ENCODE peak calls at places on chromosomes 12 and 14, in nine cellular contexts. One of them, this sample, is unnamed.

GRCh38 chr12:41621288-41621687 is 433.2 kb downstream of the PDZRN4 start:
- DNase-seq in IMR-90: no peak
- DNase-seq in lower lobe of right lung: no peak
- DNase-seq in fibroblast of mammary gland: no peak
- DNase-seq in CD8-positive, alpha-beta memory T cell: no peak
- DNase-seq in PC-9: no peak
- DNase-seq in effector memory CD4-positive, alpha-beta T cell: no peak
- DNase-seq in AG10803: no peak
- DNase-seq in astrocyte of the spinal cord: no peak
- DNase-seq in this sample: no peak

GRCh38 chr14:76113691-76114090 is 38.0 kb upstream of the GPATCH2L start:
- DNase-seq in IMR-90: no peak
- DNase-seq in lower lobe of right lung: no peak
- DNase-seq in fibroblast of mammary gland: no peak
- DNase-seq in CD8-positive, alpha-beta memory T cell: no peak
- DNase-seq in PC-9: no peak
- DNase-seq in effector memory CD4-positive, alpha-beta T cell: no peak
- DNase-seq in AG10803: no peak
- DNase-seq in astrocyte of the spinal cord: no peak
- DNase-seq in this sample: no peak

GRCh38 chr14:98136019-98136418 is 1136.0 kb downstream of the BCL11B start:
- DNase-seq in IMR-90: no peak
- DNase-seq in lower lobe of right lung: no peak
- DNase-seq in fibroblast of mammary gland: no peak
- DNase-seq in CD8-positive, alpha-beta memory T cell: no peak
- DNase-seq in PC-9: no peak
- DNase-seq in effector memory CD4-positive, alpha-beta T cell: no peak
- DNase-seq in AG10803: no peak
- DNase-seq in astrocyte of the spinal cord: no peak
- DNase-seq in this sample: no peak

GRCh38 chr12:48788852-48789775 is at the start of gene ADCY6:
- DNase-seq in IMR-90: peak
- DNase-seq in lower lobe of right lung: peak
- DNase-seq in fibroblast of mammary gland: peak
- DNase-seq in CD8-positive, alpha-beta memory T cell: no peak
- DNase-seq in PC-9: peak
- DNase-seq in effector memory CD4-positive, alpha-beta T cell: no peak
- DNase-seq in AG10803: peak
- DNase-seq in astrocyte of the spinal cord: peak
- DNase-seq in this sample: peak

GRCh38 chr12:28583771-28584261 is 393.6 kb downstream of the CCDC91 start:
- DNase-seq in IMR-90: peak
- DNase-seq in lower lobe of right lung: no peak
- DNase-seq in fibroblast of mammary gland: peak
- DNase-seq in CD8-positive, alpha-beta memory T cell: no peak
- DNase-seq in PC-9: peak
- DNase-seq in effector memory CD4-positive, alpha-beta T cell: no peak
- DNase-seq in AG10803: peak
- DNase-seq in astrocyte of the spinal cord: peak
- DNase-seq in this sample: no peak

GRCh38 chr14:68924392-68925158 is 54.5 kb downstream of the ACTN1 start:
- DNase-seq in IMR-90: no peak
- DNase-seq in lower lobe of right lung: peak
- DNase-seq in fibroblast of mammary gland: no peak
- DNase-seq in CD8-positive, alpha-beta memory T cell: no peak
- DNase-seq in PC-9: peak
- DNase-seq in effector memory CD4-positive, alpha-beta T cell: no peak
- DNase-seq in AG10803: no peak
- DNase-seq in astrocyte of the spinal cord: no peak
- DNase-seq in this sample: no peak

GRCh38 chr12:93664573-93665138 is 12.5 kb upstream of the CRADD start:
- DNase-seq in IMR-90: peak
- DNase-seq in lower lobe of right lung: no peak
- DNase-seq in fibroblast of mammary gland: peak
- DNase-seq in CD8-positive, alpha-beta memory T cell: no peak
- DNase-seq in PC-9: no peak
- DNase-seq in effector memory CD4-positive, alpha-beta T cell: no peak
- DNase-seq in AG10803: peak
- DNase-seq in astrocyte of the spinal cord: peak
- DNase-seq in this sample: no peak

GRCh38 chr14:55697358-55697985 is 117.5 kb downstream of the KTN1 start:
- DNase-seq in IMR-90: no peak
- DNase-seq in lower lobe of right lung: no peak
- DNase-seq in fibroblast of mammary gland: no peak
- DNase-seq in CD8-positive, alpha-beta memory T cell: no peak
- DNase-seq in PC-9: no peak
- DNase-seq in effector memory CD4-positive, alpha-beta T cell: no peak
- DNase-seq in AG10803: no peak
- DNase-seq in astrocyte of the spinal cord: no peak
- DNase-seq in this sample: no peak

GRCh38 chr14:106657460-106657859 is 1131.1 kb downstream of the TMEM121 start:
- DNase-seq in IMR-90: no peak
- DNase-seq in lower lobe of right lung: no peak
- DNase-seq in fibroblast of mammary gland: no peak
- DNase-seq in CD8-positive, alpha-beta memory T cell: peak
- DNase-seq in PC-9: no peak
- DNase-seq in effector memory CD4-positive, alpha-beta T cell: no peak
- DNase-seq in AG10803: no peak
- DNase-seq in astrocyte of the spinal cord: no peak
- DNase-seq in this sample: no peak

GRCh38 chr14:34711169-34711568 is 3.2 kb downstream of the CFL2 start:
- DNase-seq in IMR-90: peak
- DNase-seq in lower lobe of right lung: no peak
- DNase-seq in fibroblast of mammary gland: peak
- DNase-seq in CD8-positive, alpha-beta memory T cell: no peak
- DNase-seq in PC-9: no peak
- DNase-seq in effector memory CD4-positive, alpha-beta T cell: no peak
- DNase-seq in AG10803: peak
- DNase-seq in astrocyte of the spinal cord: peak
- DNase-seq in this sample: no peak

GRCh38 chr14:104528496-104528895 is 51.1 kb upstream of the C14orf180 start:
- DNase-seq in IMR-90: no peak
- DNase-seq in lower lobe of right lung: peak
- DNase-seq in fibroblast of mammary gland: no peak
- DNase-seq in CD8-positive, alpha-beta memory T cell: no peak
- DNase-seq in PC-9: no peak
- DNase-seq in effector memory CD4-positive, alpha-beta T cell: no peak
- DNase-seq in AG10803: no peak
- DNase-seq in astrocyte of the spinal cord: no peak
- DNase-seq in this sample: no peak

GRCh38 chr14:58199726-58200479 is at the start of gene ACTR10:
- DNase-seq in IMR-90: peak
- DNase-seq in lower lobe of right lung: peak
- DNase-seq in fibroblast of mammary gland: peak
- DNase-seq in CD8-positive, alpha-beta memory T cell: peak
- DNase-seq in PC-9: peak
- DNase-seq in effector memory CD4-positive, alpha-beta T cell: peak
- DNase-seq in AG10803: peak
- DNase-seq in astrocyte of the spinal cord: peak
- DNase-seq in this sample: peak

GRCh38 chr12:113422030-113422900 is at the start of gene SDSL:
- DNase-seq in IMR-90: peak
- DNase-seq in lower lobe of right lung: peak
- DNase-seq in fibroblast of mammary gland: peak
- DNase-seq in CD8-positive, alpha-beta memory T cell: no peak
- DNase-seq in PC-9: peak
- DNase-seq in effector memory CD4-positive, alpha-beta T cell: no peak
- DNase-seq in AG10803: peak
- DNase-seq in astrocyte of the spinal cord: peak
- DNase-seq in this sample: peak

GRCh38 chr12:75482636-75483035 is 2.1 kb downstream of the GLIPR1 start:
- DNase-seq in IMR-90: no peak
- DNase-seq in lower lobe of right lung: no peak
- DNase-seq in fibroblast of mammary gland: peak
- DNase-seq in CD8-positive, alpha-beta memory T cell: no peak
- DNase-seq in PC-9: no peak
- DNase-seq in effector memory CD4-positive, alpha-beta T cell: no peak
- DNase-seq in AG10803: no peak
- DNase-seq in astrocyte of the spinal cord: no peak
- DNase-seq in this sample: no peak

GRCh38 chr14:20799444-20799843 is 3.2 kb downstream of the RNASE1 start:
- DNase-seq in IMR-90: no peak
- DNase-seq in lower lobe of right lung: no peak
- DNase-seq in fibroblast of mammary gland: no peak
- DNase-seq in CD8-positive, alpha-beta memory T cell: no peak
- DNase-seq in PC-9: no peak
- DNase-seq in effector memory CD4-positive, alpha-beta T cell: no peak
- DNase-seq in AG10803: no peak
- DNase-seq in astrocyte of the spinal cord: no peak
- DNase-seq in this sample: no peak

GRCh38 chr12:50322196-50322595 is 38.9 kb upstream of the LIMA1 start:
- DNase-seq in IMR-90: no peak
- DNase-seq in lower lobe of right lung: no peak
- DNase-seq in fibroblast of mammary gland: no peak
- DNase-seq in CD8-positive, alpha-beta memory T cell: no peak
- DNase-seq in PC-9: no peak
- DNase-seq in effector memory CD4-positive, alpha-beta T cell: no peak
- DNase-seq in AG10803: no peak
- DNase-seq in astrocyte of the spinal cord: no peak
- DNase-seq in this sample: no peak

GRCh38 chr12:6899837-6900519 is 4.6 kb upstream of the LRRC23 start:
- DNase-seq in IMR-90: peak
- DNase-seq in lower lobe of right lung: peak
- DNase-seq in fibroblast of mammary gland: peak
- DNase-seq in CD8-positive, alpha-beta memory T cell: no peak
- DNase-seq in PC-9: no peak
- DNase-seq in effector memory CD4-positive, alpha-beta T cell: no peak
- DNase-seq in AG10803: no peak
- DNase-seq in astrocyte of the spinal cord: peak
- DNase-seq in this sample: no peak

GRCh38 chr12:85833558-85833957 is 2.7 kb downstream of the RASSF9 start:
- DNase-seq in IMR-90: no peak
- DNase-seq in lower lobe of right lung: no peak
- DNase-seq in fibroblast of mammary gland: no peak
- DNase-seq in CD8-positive, alpha-beta memory T cell: no peak
- DNase-seq in PC-9: no peak
- DNase-seq in effector memory CD4-positive, alpha-beta T cell: no peak
- DNase-seq in AG10803: no peak
- DNase-seq in astrocyte of the spinal cord: no peak
- DNase-seq in this sample: no peak

GRCh38 chr12:85835810-85836715 is at the start of gene RASSF9:
- DNase-seq in IMR-90: peak
- DNase-seq in lower lobe of right lung: peak
- DNase-seq in fibroblast of mammary gland: peak
- DNase-seq in CD8-positive, alpha-beta memory T cell: no peak
- DNase-seq in PC-9: peak
- DNase-seq in effector memory CD4-positive, alpha-beta T cell: no peak
- DNase-seq in AG10803: peak
- DNase-seq in astrocyte of the spinal cord: peak
- DNase-seq in this sample: no peak

GRCh38 chr12:85836716-85837100 is 499 bp upstream of the RASSF9 start:
- DNase-seq in IMR-90: no peak
- DNase-seq in lower lobe of right lung: peak
- DNase-seq in fibroblast of mammary gland: no peak
- DNase-seq in CD8-positive, alpha-beta memory T cell: no peak
- DNase-seq in PC-9: no peak
- DNase-seq in effector memory CD4-positive, alpha-beta T cell: no peak
- DNase-seq in AG10803: no peak
- DNase-seq in astrocyte of the spinal cord: no peak
- DNase-seq in this sample: no peak

GRCh38 chr12:85834378-85834777 is 1.8 kb downstream of the RASSF9 start:
- DNase-seq in IMR-90: no peak
- DNase-seq in lower lobe of right lung: no peak
- DNase-seq in fibroblast of mammary gland: no peak
- DNase-seq in CD8-positive, alpha-beta memory T cell: no peak
- DNase-seq in PC-9: no peak
- DNase-seq in effector memory CD4-positive, alpha-beta T cell: no peak
- DNase-seq in AG10803: peak
- DNase-seq in astrocyte of the spinal cord: no peak
- DNase-seq in this sample: no peak

GRCh38 chr12:85835417-85835809 is 796 bp downstream of the RASSF9 start:
- DNase-seq in IMR-90: peak
- DNase-seq in lower lobe of right lung: no peak
- DNase-seq in fibroblast of mammary gland: peak
- DNase-seq in CD8-positive, alpha-beta memory T cell: no peak
- DNase-seq in PC-9: no peak
- DNase-seq in effector memory CD4-positive, alpha-beta T cell: no peak
- DNase-seq in AG10803: peak
- DNase-seq in astrocyte of the spinal cord: peak
- DNase-seq in this sample: no peak
- H3K4me3 ChIP-seq in IMR-90: no peak
- H3K4me3 ChIP-seq in lower lobe of right lung: peak
- H3K4me3 ChIP-seq in fibroblast of mammary gland: peak
- H3K4me3 ChIP-seq in CD8-positive, alpha-beta memory T cell: no peak
- H3K4me3 ChIP-seq in PC-9: no peak
- H3K4me3 ChIP-seq in effector memory CD4-positive, alpha-beta T cell: no peak
- H3K4me3 ChIP-seq in AG10803: peak
- H3K4me3 ChIP-seq in astrocyte of the spinal cord: peak
- H3K4me3 ChIP-seq in this sample: peak

GRCh38 chr12:76547526-76547925 is 12.0 kb downstream of the OSBPL8 start:
- DNase-seq in IMR-90: no peak
- DNase-seq in lower lobe of right lung: no peak
- DNase-seq in fibroblast of mammary gland: no peak
- DNase-seq in CD8-positive, alpha-beta memory T cell: no peak
- DNase-seq in PC-9: no peak
- DNase-seq in effector memory CD4-positive, alpha-beta T cell: no peak
- DNase-seq in AG10803: peak
- DNase-seq in astrocyte of the spinal cord: no peak
- DNase-seq in this sample: no peak
- H3K4me3 ChIP-seq in IMR-90: no peak
- H3K4me3 ChIP-seq in lower lobe of right lung: no peak
- H3K4me3 ChIP-seq in fibroblast of mammary gland: no peak
- H3K4me3 ChIP-seq in CD8-positive, alpha-beta memory T cell: no peak
- H3K4me3 ChIP-seq in PC-9: no peak
- H3K4me3 ChIP-seq in effector memory CD4-positive, alpha-beta T cell: no peak
- H3K4me3 ChIP-seq in AG10803: no peak
- H3K4me3 ChIP-seq in astrocyte of the spinal cord: no peak
- H3K4me3 ChIP-seq in this sample: no peak

GRCh38 chr14:24678801-24679247 is 44.8 kb upstream of the GZMB start:
- DNase-seq in IMR-90: peak
- DNase-seq in lower lobe of right lung: peak
- DNase-seq in fibroblast of mammary gland: peak
- DNase-seq in CD8-positive, alpha-beta memory T cell: peak
- DNase-seq in PC-9: peak
- DNase-seq in effector memory CD4-positive, alpha-beta T cell: peak
- DNase-seq in AG10803: peak
- DNase-seq in astrocyte of the spinal cord: peak
- DNase-seq in this sample: peak
- H3K4me3 ChIP-seq in IMR-90: no peak
- H3K4me3 ChIP-seq in lower lobe of right lung: peak
- H3K4me3 ChIP-seq in fibroblast of mammary gland: peak
- H3K4me3 ChIP-seq in CD8-positive, alpha-beta memory T cell: peak
- H3K4me3 ChIP-seq in PC-9: no peak
- H3K4me3 ChIP-seq in effector memory CD4-positive, alpha-beta T cell: no peak
- H3K4me3 ChIP-seq in AG10803: peak
- H3K4me3 ChIP-seq in astrocyte of the spinal cord: no peak
- H3K4me3 ChIP-seq in this sample: peak

DNA sequence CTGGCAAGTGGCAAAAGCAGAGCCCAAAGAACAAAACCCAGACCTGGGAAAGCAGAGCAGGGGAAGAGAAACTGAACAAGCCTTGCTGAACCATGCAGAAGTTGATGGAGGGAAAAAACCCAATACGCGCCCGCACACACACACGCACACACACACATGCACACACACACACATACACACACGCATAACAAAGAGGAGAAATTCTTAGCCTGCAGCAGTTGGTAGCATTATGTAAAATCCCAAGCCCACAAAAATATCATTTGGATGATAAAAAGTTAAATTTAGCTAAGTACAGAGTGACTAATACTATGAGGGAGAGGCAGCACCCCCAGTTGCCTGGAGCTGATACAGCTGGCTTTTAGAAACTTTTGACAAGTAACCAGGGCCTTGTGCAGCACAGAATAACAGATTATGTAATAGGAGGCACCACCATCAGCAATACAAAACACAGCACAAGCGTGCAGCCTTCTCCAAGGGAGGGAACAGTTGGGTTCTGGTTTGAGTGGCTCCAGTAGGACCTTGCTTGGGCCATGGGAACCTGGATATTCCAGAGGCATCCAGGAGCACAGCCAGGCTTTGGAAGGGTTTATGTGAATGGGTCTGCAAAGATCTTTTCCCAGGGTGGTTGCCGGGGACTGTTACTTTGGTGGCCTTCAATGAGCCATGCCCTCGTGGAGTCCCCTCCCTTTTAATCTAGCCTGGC is 35.3 kb downstream of the PITPNM2 start:
- DNase-seq in IMR-90: peak
- DNase-seq in lower lobe of right lung: no peak
- DNase-seq in fibroblast of mammary gland: peak
- DNase-seq in CD8-positive, alpha-beta memory T cell: no peak
- DNase-seq in PC-9: no peak
- DNase-seq in effector memory CD4-positive, alpha-beta T cell: no peak
- DNase-seq in AG10803: peak
- DNase-seq in astrocyte of the spinal cord: peak
- DNase-seq in this sample: peak
- H3K4me3 ChIP-seq in IMR-90: no peak
- H3K4me3 ChIP-seq in lower lobe of right lung: no peak
- H3K4me3 ChIP-seq in fibroblast of mammary gland: no peak
- H3K4me3 ChIP-seq in CD8-positive, alpha-beta memory T cell: peak
- H3K4me3 ChIP-seq in PC-9: no peak
- H3K4me3 ChIP-seq in effector memory CD4-positive, alpha-beta T cell: no peak
- H3K4me3 ChIP-seq in AG10803: peak
- H3K4me3 ChIP-seq in astrocyte of the spinal cord: no peak
- H3K4me3 ChIP-seq in this sample: peak

This sample was measured in coronary artery.